ENCODE peak calls at places on chromosomes 11 and 22, in eight cellular contexts. W, G, Q, U, S, O, B and Y are unnamed samples.

GRCh38 chr11:31133064-31133463 is 236.5 kb downstream of the DCDC1 start:
- DNase-seq in S (no peak), U (no peak), G (no peak), Q (no peak), O (no peak), B (no peak), W (no peak), Y (no peak)

GRCh38 chr11:38927993-38928392 is 2330.0 kb upstream of the RAG2 start:
- DNase-seq in S (no peak), U (no peak), Q (no peak), W (no peak), B (no peak), O (no peak), G (no peak), Y (no peak)

GRCh38 chr22:37120569-37121340 is 11.2 kb upstream of the TMPRSS6 start:
- DNase-seq in G (no peak), S (no peak), O (no peak), U (no peak), B (no peak), Q (no peak), W (no peak), Y (no peak)

GRCh38 chr22:23115825-23116494 is 25.8 kb downstream of the RSPH14 start:
- DNase-seq in S (no peak), B (no peak), U (no peak), O (no peak), W (no peak), G (no peak), Q (no peak), Y (no peak)

GRCh38 chr11:118126082-118126838 is 26.4 kb downstream of the SCN4B start:
- DNase-seq in O (no peak), B (no peak), W (no peak), Q (no peak), U (no peak), S (peak), G (no peak), Y (no peak)

GRCh38 chr22:35629406-35630234 is 12.5 kb upstream of the MB start:
- DNase-seq in W (peak), U (peak), O (peak), B (peak), Q (peak), S (peak), G (no peak), Y (peak)

GRCh38 chr11:45385844-45386243 is 99.7 kb upstream of the SYT13 start:
- DNase-seq in W (no peak), B (no peak), G (no peak), Q (no peak), O (no peak), U (no peak), S (no peak), Y (no peak)

GRCh38 chr22:39238124-39238466 is 6.7 kb downstream of the PDGFB start:
- DNase-seq in W (no peak), G (no peak), U (no peak), B (no peak), Q (no peak), S (no peak), O (no peak), Y (no peak)

GRCh38 chr11:128318856-128319474 is 268.4 kb downstream of the ETS1 start:
- DNase-seq in S (no peak), G (no peak), O (no peak), W (no peak), Q (no peak), U (no peak), B (peak), Y (no peak)

GRCh38 chr11:4065601-4066377 is 28.8 kb upstream of the RRM1 start:
- DNase-seq in B (no peak), W (no peak), O (no peak), G (no peak), U (no peak), S (no peak), Q (no peak), Y (no peak)

GRCh38 chr11:36376315-36376887 is 80.3 kb downstream of the PRR5L start:
- DNase-seq in Q (no peak), G (no peak), B (peak), S (no peak), O (no peak), W (peak), U (peak), Y (no peak)

GRCh38 chr11:102451693-102452460 is 688 bp downstream of the TMEM123 start:
- DNase-seq in G (peak), S (peak), W (peak), O (peak), Q (no peak), U (peak), B (peak), Y (no peak)

GRCh38 chr11:92253945-92254344 is 29.3 kb downstream of the FAT3 start:
- DNase-seq in Q (no peak), U (no peak), W (no peak), G (no peak), S (no peak), O (no peak), B (peak), Y (no peak)

GRCh38 chr22:25196326-25196725 is 3.3 kb upstream of the CRYBB3 start:
- DNase-seq in S (no peak), U (no peak), Q (no peak), O (no peak), B (no peak), W (no peak), G (no peak), Y (no peak)

GRCh38 chr11:15288801-15289342 is 174.1 kb downstream of the INSC start:
- DNase-seq in O (no peak), G (no peak), W (no peak), S (no peak), Q (no peak), U (no peak), B (no peak), Y (no peak)

GRCh38 chr11:65429724-65430405 is 7.3 kb downstream of the NEAT1 start:
- DNase-seq in Q (no peak), O (no peak), S (peak), B (peak), G (no peak), U (no peak), W (peak), Y (no peak)

GRCh38 chr22:28955817-28956216 is 72.4 kb downstream of the ZNRF3 start:
- DNase-seq in W (no peak), U (no peak), Q (no peak), G (no peak), S (no peak), B (no peak), O (no peak), Y (no peak)

GRCh38 chr11:45662096-45662664 is 3.2 kb downstream of the CHST1 start:
- DNase-seq in B (no peak), U (no peak), O (no peak), S (no peak), Q (no peak), W (no peak), G (no peak), Y (no peak)

GRCh38 chr11:113384551-113384950 is 3.0 kb upstream of the ANKK1 start:
- DNase-seq in U (peak), O (no peak), W (peak), B (peak), G (no peak), S (no peak), Q (peak), Y (no peak)

GRCh38 chr11:69170704-69171103 is 15.0 kb downstream of the SMIM38 start:
- DNase-seq in W (no peak), B (no peak), O (no peak), S (no peak), Q (no peak), U (no peak), G (no peak), Y (no peak)

GRCh38 chr22:25960375-25960774 is 208.9 kb upstream of the SEZ6L start:
- DNase-seq in O (no peak), U (no peak), S (no peak), Q (no peak), G (no peak), B (no peak), W (no peak), Y (no peak)

GRCh38 chr11:62081378-62082291 is 42.2 kb upstream of the INCENP start:
- DNase-seq in O (peak), S (peak), B (peak), U (peak), Q (peak), W (peak), G (peak), Y (peak)

GRCh38 chr11:47327949-47328348 is 24.6 kb downstream of the MYBPC3 start:
- DNase-seq in Q (no peak), U (no peak), S (no peak), W (no peak), O (no peak), G (no peak), B (no peak), Y (no peak)

GRCh38 chr11:97956904-97957303 is 1063.8 kb upstream of the CNTN5 start:
- DNase-seq in U (no peak), B (no peak), Q (no peak), S (no peak), G (no peak), O (no peak), W (no peak), Y (no peak)

GRCh38 chr11:36077368-36077767 is 133.5 kb downstream of the LDLRAD3 start:
- DNase-seq in U (no peak), W (no peak), B (no peak), G (no peak), O (no peak), Q (no peak), S (no peak), Y (no peak)

GRCh38 chr22:42991010-42991651 is 23.8 kb downstream of the PACSIN2 start:
- DNase-seq in G (no peak), W (peak), U (no peak), S (peak), Q (no peak), O (no peak), B (peak), Y (peak)

GRCh38 chr11:2207212-2207611 is 35.6 kb upstream of the TH start:
- DNase-seq in G (peak), S (no peak), O (no peak), B (no peak), U (no peak), Q (no peak), W (no peak), Y (no peak)

GRCh38 chr11:2213384-2213842 is 41.8 kb upstream of the TH start:
- DNase-seq in S (no peak), W (no peak), B (no peak), Q (no peak), G (no peak), O (no peak), U (no peak), Y (no peak)

GRCh38 chr11:76777922-76778321 is 5.2 kb upstream of the TSKU start:
- DNase-seq in G (no peak), Q (no peak), U (no peak), O (no peak), B (no peak), W (no peak), S (no peak), Y (no peak)

GRCh38 chr11:6646040-6646439 is 9.6 kb downstream of the DCHS1 start:
- DNase-seq in Q (no peak), G (no peak), W (peak), B (peak), S (peak), U (no peak), O (no peak), Y (no peak)

GRCh38 chr22:37601540-37602442 is 6.8 kb upstream of the GGA1 start:
- DNase-seq in U (peak), W (peak), O (no peak), Q (no peak), B (peak), S (peak), G (no peak), Y (no peak)

GRCh38 chr11:47950396-47950795 is 30.0 kb upstream of the PTPRJ start:
- DNase-seq in Q (no peak), O (no peak), S (no peak), U (no peak), W (no peak), B (peak), G (no peak), Y (no peak)

GRCh38 chr11:124108158-124108557 is 7.1 kb upstream of the VWA5A start:
- DNase-seq in W (no peak), G (no peak), S (peak), U (peak), B (peak), Q (no peak), O (no peak), Y (no peak)

GRCh38 chr22:23818541-23818940 is 20.3 kb downstream of the DERL3 start:
- DNase-seq in U (no peak), Q (no peak), S (no peak), W (no peak), B (no peak), O (no peak), G (no peak), Y (no peak)

GRCh38 chr11:64767344-64768299 is 7.8 kb upstream of the PYGM start:
- DNase-seq in W (peak), S (peak), G (no peak), B (peak), U (peak), O (no peak), Q (no peak), Y (peak)

GRCh38 chr11:129319201-129319600 is 56.4 kb upstream of the BARX2 start:
- DNase-seq in O (no peak), B (no peak), Q (no peak), U (no peak), S (no peak), W (no peak), G (peak), Y (no peak)

GRCh38 chr11:69401715-69402114 is 79.7 kb upstream of the LINC01488 start:
- DNase-seq in B (no peak), Q (no peak), W (no peak), S (peak), O (no peak), U (no peak), G (no peak), Y (no peak)

GRCh38 chr11:112364962-112365481 is 104.4 kb upstream of the PLET1 start:
- DNase-seq in O (no peak), G (no peak), W (peak), Q (peak), U (no peak), B (peak), S (peak), Y (no peak)

GRCh38 chr11:102346748-102347525 is at the start of gene BIRC2:
- DNase-seq in W (peak), G (peak), S (peak), U (peak), Q (peak), B (peak), O (peak), Y (peak)

GRCh38 chr11:73141309-73142127 is 600 bp downstream of the FCHSD2 start:
- DNase-seq in S (peak), Q (no peak), U (peak), G (peak), B (peak), W (peak), O (peak), Y (peak)
- TF ChIP-seq CTCF in S (no peak), Q (no peak), U (no peak), G (no peak), B (no peak), W (no peak), O (no peak), Y (no peak)

DNA sequence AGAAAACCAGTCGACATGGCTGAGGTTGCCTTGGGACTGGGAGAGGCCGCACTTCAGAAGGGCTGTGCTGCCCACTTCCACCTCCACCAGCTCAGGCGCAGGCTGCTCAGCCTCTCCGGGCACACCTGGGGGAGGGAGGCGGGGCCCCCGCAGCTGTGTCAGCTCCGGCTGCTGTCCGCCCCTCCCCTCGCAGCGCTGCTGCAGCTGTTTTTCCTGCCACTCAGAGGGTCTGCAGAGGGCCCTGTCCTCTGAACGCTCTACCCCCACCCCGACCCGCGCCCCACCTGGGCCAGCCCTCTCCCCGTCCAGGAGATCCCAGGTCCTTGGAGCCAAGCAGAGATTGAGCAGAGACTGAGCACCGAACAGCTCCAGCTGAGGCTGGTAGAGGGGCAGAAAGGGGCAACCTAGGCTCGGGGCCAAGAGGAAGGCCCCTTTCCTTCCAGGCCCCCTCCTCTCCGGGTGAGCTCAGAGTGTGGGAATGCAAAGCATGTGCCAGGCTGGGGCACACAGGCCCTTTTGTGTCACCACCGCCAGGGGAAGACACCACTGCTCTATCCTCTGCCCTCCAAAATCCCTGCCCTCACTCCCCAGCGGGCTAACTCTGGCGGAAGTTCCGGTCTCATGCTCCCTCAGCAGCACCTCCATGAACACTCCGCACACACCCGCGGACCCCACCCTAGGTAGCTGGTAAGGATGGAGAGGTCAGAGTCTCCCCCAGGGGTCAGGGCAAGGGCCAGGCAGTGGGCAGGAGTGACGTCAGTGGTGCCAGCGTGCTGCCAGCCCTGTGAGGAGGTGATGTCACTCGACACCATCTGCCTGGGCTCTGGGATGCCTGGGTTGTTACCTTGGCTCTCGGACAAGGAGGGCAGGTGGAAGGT is 1.6 kb downstream of the MCAM start:
- DNase-seq in B (no peak), O (no peak), G (no peak), Q (no peak), W (no peak), S (no peak), U (peak), Y (no peak)
- TF ChIP-seq CTCF in B (no peak), O (no peak), G (peak), Q (no peak), W (peak), S (no peak), U (no peak), Y (peak)

GRCh38 chr11:41494716-41495115 is 35.3 kb upstream of the LRRC4C start:
- DNase-seq in U (no peak), G (no peak), S (no peak), O (no peak), Q (no peak), W (no peak), B (no peak), Y (no peak)

GRCh38 chr11:41499429-41499828 is 40.0 kb upstream of the LRRC4C start:
- DNase-seq in W (no peak), O (no peak), B (no peak), U (no peak), S (no peak), G (no peak), Q (no peak), Y (no peak)

GRCh38 chr11:41497974-41498373 is 38.5 kb upstream of the LRRC4C start:
- DNase-seq in B (no peak), S (no peak), U (no peak), O (no peak), W (no peak), Q (no peak), G (no peak), Y (no peak)

GRCh38 chr11:41498726-41499125 is 39.3 kb upstream of the LRRC4C start:
- DNase-seq in O (no peak), U (peak), B (peak), S (no peak), W (peak), G (no peak), Q (no peak), Y (no peak)
- TF ChIP-seq CTCF in O (no peak), U (peak), B (peak), S (no peak), W (peak), G (peak), Q (no peak), Y (no peak)

GRCh38 chr22:21020802-21021429 is 6.0 kb downstream of the P2RX6 start:
- DNase-seq in U (peak), Q (no peak), B (no peak), W (no peak), S (peak), G (no peak), O (peak), Y (no peak)

GRCh38 chr22:21022507-21022906 is 7.5 kb downstream of the P2RX6 start:
- DNase-seq in Q (no peak), W (no peak), S (no peak), O (no peak), G (no peak), U (no peak), B (no peak), Y (no peak)

GRCh38 chr22:21025266-21025665 is 7.1 kb downstream of the SLC7A4 start:
- DNase-seq in O (no peak), S (no peak), W (no peak), U (no peak), Q (no peak), G (no peak), B (no peak), Y (no peak)

GRCh38 chr22:21025763-21026755 is 6.3 kb downstream of the SLC7A4 start:
- DNase-seq in G (no peak), U (no peak), Q (no peak), S (no peak), W (no peak), O (no peak), B (no peak), Y (no peak)

GRCh38 chr22:21022955-21023614 is 8.1 kb downstream of the P2RX6 start:
- DNase-seq in G (no peak), Q (no peak), W (no peak), O (no peak), B (no peak), U (no peak), S (peak), Y (no peak)
- TF ChIP-seq CTCF in G (peak), Q (no peak), W (peak), O (no peak), B (no peak), U (no peak), S (peak), Y (no peak)

DNA sequence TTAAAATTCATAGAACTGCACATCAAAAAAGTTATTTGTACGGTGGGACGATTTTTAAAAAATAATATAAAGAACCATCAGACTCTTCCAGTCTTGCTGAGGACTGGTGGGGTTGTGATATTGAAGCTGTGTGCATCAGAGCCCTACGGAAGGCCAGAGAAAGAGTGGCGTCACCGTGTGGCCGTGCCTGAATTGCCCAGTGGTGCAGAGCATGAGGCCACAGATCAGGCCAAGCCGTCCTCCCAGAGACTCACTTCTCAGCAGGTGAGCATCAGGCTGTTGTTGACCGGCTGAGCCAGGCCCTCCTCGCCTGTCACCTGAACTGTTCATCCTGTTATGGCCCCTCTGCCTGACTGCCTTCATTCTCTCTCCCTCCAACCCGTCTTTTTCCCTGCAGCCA is 1013.9 kb downstream of the TBC1D22A start:
- DNase-seq in U (no peak), O (no peak), S (peak), G (no peak), W (no peak), Q (no peak), B (no peak), Y (no peak)
- TF ChIP-seq CTCF in U (no peak), O (no peak), S (peak), G (no peak), W (no peak), Q (no peak), B (no peak), Y (no peak)

GRCh38 chr22:20178922-20179227 is 28.0 kb upstream of the CCDC188 start:
- DNase-seq in S (no peak), U (no peak), Q (no peak), B (no peak), O (no peak), W (no peak), G (no peak), Y (no peak)

GRCh38 chr22:20181194-20181931 is 30.5 kb upstream of the CCDC188 start:
- DNase-seq in Q (no peak), U (no peak), W (no peak), O (no peak), G (no peak), S (no peak), B (no peak), Y (no peak)

GRCh38 chr22:20179455-20180244 is 28.8 kb upstream of the CCDC188 start:
- DNase-seq in G (no peak), S (no peak), U (no peak), B (no peak), Q (no peak), W (no peak), O (no peak), Y (no peak)

GRCh38 chr22:20180640-20181039 is 29.8 kb upstream of the CCDC188 start:
- DNase-seq in W (no peak), U (no peak), G (no peak), B (no peak), Q (no peak), S (no peak), O (no peak), Y (no peak)

DNA sequence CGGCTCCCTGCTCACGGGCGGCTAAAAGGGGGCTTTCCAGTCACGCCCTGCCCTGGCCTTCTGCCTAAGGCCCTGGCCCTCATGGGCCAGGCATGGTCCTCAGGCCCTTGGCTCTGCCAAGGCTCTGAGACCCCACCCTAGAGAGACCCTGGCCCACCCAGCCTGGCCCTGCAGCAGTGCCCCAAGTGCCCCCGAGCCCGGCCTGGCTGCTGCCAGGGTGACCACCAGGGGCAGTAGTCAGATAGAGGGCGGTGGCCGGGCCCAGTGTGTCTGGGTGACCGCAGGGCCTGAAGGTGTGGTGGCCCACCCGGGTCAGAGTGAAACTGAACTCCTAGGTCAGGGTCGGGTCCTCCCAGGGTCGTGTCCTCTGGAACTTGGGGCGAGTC is 29.4 kb upstream of the CCDC188 start:
- DNase-seq in U (no peak), G (no peak), S (no peak), B (no peak), O (no peak), Q (no peak), W (no peak), Y (no peak)
- TF ChIP-seq CTCF in U (peak), G (peak), S (peak), B (peak), O (no peak), Q (peak), W (peak), Y (peak)